ENCODE peak calls at places on chromosomes 1 and 21, in eight cellular contexts. B, Z, D, A, K, M, I and S are unnamed samples.
A peak's percentile ranks its signal among the peaks of the same experiment; 100 is the strongest.

GRCh38 chr1:107895403-107896181 is 69.4 kb downstream of the VAV3 start:
- DNase-seq in I (no peak), K (no peak), M (no peak), Z (no peak), B (peak; percentile 30), A (no peak), D (no peak), S (no peak)

GRCh38 chr1:100989306-100990077 is 36.1 kb downstream of the DPH5 start:
- DNase-seq in A (no peak), M (peak; percentile 48), B (no peak), Z (no peak), I (peak; percentile 80), D (peak; percentile 96), K (no peak), S (no peak)

GRCh38 chr1:5744911-5745431 is 247.3 kb downstream of the NPHP4 start:
- DNase-seq in B (peak; percentile 17), Z (no peak), M (no peak), I (no peak), D (peak; percentile 8), K (peak; percentile 17), A (peak; percentile 81), S (no peak)

GRCh38 chr1:15916916-15917315 is 59.0 kb downstream of the ZBTB17 start:
- DNase-seq in D (no peak), A (no peak), K (no peak), I (peak; percentile 18), M (no peak), B (no peak), Z (no peak), S (no peak)

GRCh38 chr1:221164029-221164428 is 284.8 kb downstream of the HLX start:
- DNase-seq in D (peak; percentile 50), K (no peak), I (no peak), Z (no peak), B (no peak), M (no peak), A (no peak), S (no peak)

GRCh38 chr1:157988002-157988401 is 5.4 kb upstream of the KIRREL1 start:
- DNase-seq in Z (no peak), I (no peak), K (no peak), D (no peak), B (no peak), A (no peak), M (no peak), S (no peak)

GRCh38 chr1:6497215-6497866 is 5.9 kb upstream of the PLEKHG5 start:
- DNase-seq in A (peak; percentile 92), D (peak; percentile 61), B (peak; percentile 54), I (no peak), K (no peak), Z (peak; percentile 65), M (no peak), S (peak; percentile 45)

GRCh38 chr1:211588711-211589110 is 9.8 kb upstream of the SLC30A1 start:
- DNase-seq in M (no peak), B (no peak), A (no peak), D (peak; percentile 26), I (no peak), Z (no peak), K (no peak), S (no peak)

GRCh38 chr1:85894651-85895050 is 186.4 kb upstream of the ZNHIT6 start:
- DNase-seq in Z (peak; percentile 10), M (no peak), D (peak; percentile 62), I (peak; percentile 60), A (peak; percentile 59), K (no peak), B (no peak), S (peak; percentile 38)

GRCh38 chr1:109627692-109628399 is 8.2 kb downstream of the AMPD2 start:
- DNase-seq in B (no peak), A (no peak), Z (no peak), M (no peak), K (no peak), D (no peak), I (no peak), S (no peak)

GRCh38 chr1:42966688-42967609 is 8.3 kb upstream of the SLC2A1 start:
- DNase-seq in D (peak; percentile 94), A (no peak), B (peak; percentile 72), I (peak; percentile 87), M (peak; percentile 87), Z (no peak), K (no peak), S (peak; percentile 87)

GRCh38 chr1:84095308-84095707 is 48.8 kb upstream of the PRKACB start:
- DNase-seq in I (no peak), B (no peak), K (no peak), Z (no peak), M (no peak), A (no peak), D (no peak), S (no peak)

GRCh38 chr1:17156108-17156507 is 36.9 kb upstream of the PADI2 start:
- DNase-seq in D (peak; percentile 14), Z (no peak), I (no peak), K (no peak), A (no peak), M (no peak), B (no peak), S (no peak)

GRCh38 chr1:67485046-67485811 is 55.0 kb upstream of the SERBP1 start:
- DNase-seq in B (no peak), A (no peak), I (peak; percentile 13), M (no peak), Z (no peak), D (peak; percentile 15), K (no peak), S (no peak)

GRCh38 chr1:184118051-184118450 is 66.5 kb downstream of the TSEN15 start:
- DNase-seq in I (peak; percentile 100), D (peak; percentile 93), B (no peak), M (peak; percentile 62), A (no peak), K (no peak), Z (no peak), S (peak; percentile 82)

GRCh38 chr1:226154593-226154992 is 31.9 kb downstream of the ACBD3 start:
- DNase-seq in B (no peak), M (no peak), Z (no peak), K (no peak), D (no peak), A (no peak), I (peak; percentile 20), S (no peak)

GRCh38 chr1:221739018-221739676 is 2.7 kb downstream of the DUSP10 start:
- DNase-seq in K (no peak), A (no peak), M (no peak), B (no peak), I (no peak), D (peak; percentile 40), Z (no peak), S (no peak)

GRCh38 chr1:236124965-236125364 is 17.4 kb upstream of the GPR137B start:
- DNase-seq in Z (no peak), K (no peak), M (no peak), A (no peak), B (no peak), I (no peak), D (no peak), S (no peak)

GRCh38 chr21:34522284-34522683 is 10.3 kb upstream of the KCNE1 start:
- DNase-seq in A (no peak), B (no peak), K (no peak), Z (no peak), D (no peak), I (no peak), M (no peak), S (no peak)

GRCh38 chr1:10308001-10308400 is 90.9 kb upstream of the PGD start:
- DNase-seq in K (no peak), A (no peak), M (no peak), I (no peak), Z (no peak), D (peak; percentile 27), B (no peak), S (no peak)

GRCh38 chr1:153260473-153260979 is 1.0 kb downstream of the LORICRIN start:
- DNase-seq in D (peak; percentile 25), Z (no peak), K (no peak), B (no peak), I (no peak), M (no peak), A (peak; percentile 18), S (no peak)

GRCh38 chr1:201712387-201713092 is 116.4 kb upstream of the IPO9 start:
- DNase-seq in B (no peak), K (no peak), I (no peak), M (no peak), Z (no peak), A (no peak), D (no peak), S (no peak)

GRCh38 chr1:161936786-161937185 is 86.9 kb downstream of the OLFML2B start:
- DNase-seq in A (no peak), M (no peak), I (no peak), Z (no peak), K (no peak), B (no peak), D (no peak), S (no peak)

GRCh38 chr1:206922524-206922923 is 783 bp upstream of the FCMR start:
- DNase-seq in Z (no peak), A (no peak), K (no peak), D (no peak), I (no peak), M (no peak), B (no peak), S (no peak)
- H3K4me3 ChIP-seq in Z (no peak overlapping the region), A (no peak overlapping the region), K (no peak overlapping the region), D (no peak overlapping the region), I (no peak overlapping the region), M (no peak overlapping the region), B (no peak overlapping the region), S (no peak overlapping the region)

GRCh38 chr1:171627020-171627419 is 5.0 kb downstream of the MYOCOS start:
- DNase-seq in B (no peak), Z (no peak), K (no peak), I (no peak), D (no peak), M (no peak), A (no peak), S (no peak)
- H3K27me3 ChIP-seq in B (no peaks in the 10 kb centered on the region), Z (no peaks in the 10 kb centered on the region), K (no peaks in the 10 kb centered on the region), I (no peaks in the 10 kb centered on the region), D (peaks cover 5% of the 10 kb centered on the region), M (peaks cover 4% of the 10 kb centered on the region), A (peaks cover 17% of the 10 kb centered on the region), S (no peaks in the 10 kb centered on the region)

DNA sequence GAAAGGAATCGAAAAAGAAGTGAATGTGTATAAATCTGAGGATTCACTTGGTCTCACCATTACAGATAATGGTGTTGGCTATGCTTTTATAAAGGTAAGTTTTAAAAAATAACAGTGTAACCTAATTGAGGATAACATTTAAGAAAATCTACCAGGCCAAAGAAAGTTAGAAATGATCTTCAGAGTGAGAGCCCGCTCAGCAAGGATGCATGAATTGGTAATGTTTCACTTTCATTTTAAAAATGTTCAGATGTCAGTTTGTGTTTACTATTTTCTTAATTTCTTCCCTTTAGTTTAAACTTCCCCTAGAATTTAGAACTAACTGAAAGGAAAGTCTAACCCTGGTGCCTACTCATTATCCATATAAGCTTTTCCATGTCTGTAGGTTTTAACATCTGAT is 35.0 kb downstream of the GIPC2 start:
- DNase-seq in A (no peak), Z (no peak), I (no peak), D (no peak), K (no peak), B (no peak), M (no peak), S (no peak)
- H3K4me3 ChIP-seq in A (no peak overlapping the region), Z (no peak overlapping the region), I (no peak overlapping the region), D (no peak overlapping the region), K (peak overlapping the region; percentile 20), B (no peak overlapping the region), M (no peak overlapping the region), S (no peak overlapping the region)

DNA sequence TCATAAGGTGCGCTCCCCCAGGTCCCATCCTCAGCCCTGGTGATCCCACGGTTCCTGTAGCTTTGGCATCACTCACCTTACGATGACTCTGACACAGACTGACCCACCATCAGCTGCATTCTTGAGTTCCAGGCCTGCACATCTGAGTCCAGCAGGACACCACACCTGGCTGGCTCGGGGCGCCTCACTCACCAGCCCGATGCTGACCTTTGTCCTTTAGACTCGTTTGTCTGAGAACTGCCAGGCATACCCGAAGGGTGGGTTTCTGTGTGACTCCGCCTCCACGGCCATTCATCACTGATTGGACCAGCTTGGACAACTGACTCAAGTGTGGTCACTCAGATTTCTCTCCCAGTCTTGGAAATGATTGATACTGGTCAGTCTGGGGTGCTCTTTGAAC is 129.4 kb upstream of the CSF3R start:
- DNase-seq in Z (no peak), M (no peak), K (no peak), I (no peak), A (no peak), D (no peak), B (no peak), S (no peak)
- H3K27me3 ChIP-seq in Z (peaks cover 34% of the 10 kb centered on the region), M (no peaks in the 10 kb centered on the region), K (peaks cover 17% of the 10 kb centered on the region), I (no peaks in the 10 kb centered on the region), A (no peaks in the 10 kb centered on the region), D (peaks cover 3% of the 10 kb centered on the region), B (no peaks in the 10 kb centered on the region), S (peaks cover 4% of the 10 kb centered on the region)